ENCODE peak calls at places on chromosomes 12 and 14, in seven cellular contexts. Z is naive thymus-derived CD4-positive, alpha-beta T cell; U is dorsolateral prefrontal cortex; H is ovary; F is neuronal stem cell; S is CD8-positive, alpha-beta T cell; J is breast epithelium. I is an unnamed sample.

GRCh38 chr14:100582496-100583165 is 4.6 kb downstream of the BEGAIN start:
- DNase-seq in Z (no peak), U (no peak), H (no peak), F (no peak), S (no peak), J (no peak), I (no peak)

GRCh38 chr14:51157012-51157411 is 62.1 kb upstream of the TRIM9 start:
- DNase-seq in Z (no peak), U (no peak), H (no peak), F (no peak), S (no peak), J (no peak), I (no peak)

GRCh38 chr12:57037264-57037663 is 12.7 kb downstream of the MYO1A start:
- DNase-seq in Z (no peak), U (no peak), H (no peak), F (no peak), S (no peak), J (no peak), I (no peak)

GRCh38 chr14:89000007-89000942 is 175.8 kb downstream of the TTC8 start:
- DNase-seq in Z (no peak), U (peak), H (no peak), F (no peak), S (no peak), J (no peak), I (no peak)

GRCh38 chr12:112020947-112021457 is 7.8 kb downstream of the ERP29 start:
- DNase-seq in Z (no peak), U (no peak), H (no peak), F (no peak), S (no peak), J (no peak), I (no peak)

GRCh38 chr12:98653866-98654493 is 8.9 kb downstream of the APAF1 start:
- DNase-seq in Z (peak), U (no peak), H (no peak), F (peak), S (no peak), J (no peak), I (no peak)

GRCh38 chr12:15602051-15602672 is 187.0 kb downstream of the EPS8 start:
- DNase-seq in Z (no peak), U (no peak), H (no peak), F (no peak), S (no peak), J (no peak), I (no peak)

GRCh38 chr14:54447231-54447692 is 6.1 kb upstream of the CNIH1 start:
- DNase-seq in Z (no peak), U (no peak), H (no peak), F (no peak), S (no peak), J (no peak), I (no peak)

GRCh38 chr14:64119535-64119934 is 174.6 kb downstream of the ESR2 start:
- DNase-seq in Z (no peak), U (no peak), H (no peak), F (no peak), S (no peak), J (no peak), I (no peak)

GRCh38 chr12:83979785-83980184 is 932.8 kb downstream of the SLC6A15 start:
- DNase-seq in Z (no peak), U (no peak), H (no peak), F (no peak), S (no peak), J (no peak), I (no peak)

GRCh38 chr12:8905546-8905945 is 8.8 kb upstream of the PHC1 start:
- DNase-seq in Z (no peak), U (no peak), H (no peak), F (no peak), S (no peak), J (no peak), I (no peak)

GRCh38 chr12:34394211-34395055 is 372.1 kb downstream of the ALG10 start:
- DNase-seq in Z (peak), U (no peak), H (peak), F (no peak), S (no peak), J (peak), I (no peak)

GRCh38 chr14:75711796-75712211 is 50.8 kb downstream of the TTLL5 start:
- DNase-seq in Z (no peak), U (peak), H (peak), F (peak), S (no peak), J (peak), I (peak)

GRCh38 chr12:50647479-50647878 is 116.4 kb upstream of the ATF1 start:
- DNase-seq in Z (no peak), U (no peak), H (no peak), F (no peak), S (no peak), J (no peak), I (no peak)

GRCh38 chr12:125287155-125287847 is 222.1 kb downstream of the AACS start:
- DNase-seq in Z (no peak), U (no peak), H (no peak), F (no peak), S (no peak), J (no peak), I (no peak)

GRCh38 chr14:35849122-35849521 is 23.0 kb downstream of the BRMS1L start:
- DNase-seq in Z (no peak), U (no peak), H (no peak), F (no peak), S (no peak), J (no peak), I (no peak)

GRCh38 chr12:113268136-113268535 is 46.9 kb downstream of the TPCN1 start:
- DNase-seq in Z (no peak), U (no peak), H (no peak), F (no peak), S (no peak), J (no peak), I (no peak)
- H3K27ac ChIP-seq in Z (no peak), U (no peak), H (no peak), F (no peak), S (no peak), J (no peak), I (no peak)

DNA sequence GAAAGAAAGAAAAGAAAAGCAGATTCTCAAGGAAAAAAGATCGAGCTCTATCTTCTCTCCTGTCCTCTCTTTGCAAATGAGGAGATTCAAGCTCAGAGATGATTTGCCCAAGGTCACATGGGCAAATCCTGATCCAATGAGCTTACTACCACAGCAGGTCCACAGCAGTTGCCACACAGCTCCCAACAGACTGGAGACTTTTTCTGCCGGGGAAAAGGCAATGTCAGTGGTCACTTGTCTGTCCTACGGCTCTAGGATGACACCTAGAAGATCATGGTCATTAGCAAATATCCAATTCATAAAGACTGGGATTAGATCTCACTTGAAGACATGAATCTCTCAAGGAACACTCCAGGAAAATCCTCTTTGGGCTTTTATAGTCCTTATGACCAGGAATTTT is 58.8 kb downstream of the TTC7B start:
- DNase-seq in Z (no peak), U (peak), H (no peak), F (no peak), S (no peak), J (no peak), I (peak)
- H3K27ac ChIP-seq in Z (peak), U (peak), H (peak), F (no peak), S (no peak), J (peak), I (peak)

GRCh38 chr14:67533754-67534085 is 630 bp downstream of the PLEKHH1 start:
- DNase-seq in Z (no peak), U (no peak), H (no peak), F (no peak), S (no peak), J (no peak), I (no peak)

GRCh38 chr14:67529947-67530935 is 2.8 kb upstream of the PLEKHH1 start:
- DNase-seq in Z (no peak), U (no peak), H (no peak), F (no peak), S (no peak), J (no peak), I (no peak)

GRCh38 chr14:67532606-67532997 is 488 bp upstream of the PLEKHH1 start:
- DNase-seq in Z (no peak), U (no peak), H (no peak), F (no peak), S (no peak), J (no peak), I (no peak)

GRCh38 chr14:67536087-67536486 is 3.0 kb downstream of the PLEKHH1 start:
- DNase-seq in Z (no peak), U (no peak), H (no peak), F (no peak), S (no peak), J (no peak), I (no peak)

GRCh38 chr14:67532998-67533753 is at the start of gene PLEKHH1:
- DNase-seq in Z (peak), U (peak), H (peak), F (peak), S (no peak), J (peak), I (peak)
- H3K27ac ChIP-seq in Z (no peak), U (peak), H (no peak), F (no peak), S (no peak), J (peak), I (peak)

GRCh38 chr12:105468464-105468863 is 138.0 kb downstream of the C12orf75 start:
- DNase-seq in Z (no peak), U (no peak), H (no peak), F (no peak), S (no peak), J (no peak), I (no peak)
- H3K27ac ChIP-seq in Z (no peak), U (no peak), H (no peak), F (no peak), S (no peak), J (no peak), I (no peak)

DNA sequence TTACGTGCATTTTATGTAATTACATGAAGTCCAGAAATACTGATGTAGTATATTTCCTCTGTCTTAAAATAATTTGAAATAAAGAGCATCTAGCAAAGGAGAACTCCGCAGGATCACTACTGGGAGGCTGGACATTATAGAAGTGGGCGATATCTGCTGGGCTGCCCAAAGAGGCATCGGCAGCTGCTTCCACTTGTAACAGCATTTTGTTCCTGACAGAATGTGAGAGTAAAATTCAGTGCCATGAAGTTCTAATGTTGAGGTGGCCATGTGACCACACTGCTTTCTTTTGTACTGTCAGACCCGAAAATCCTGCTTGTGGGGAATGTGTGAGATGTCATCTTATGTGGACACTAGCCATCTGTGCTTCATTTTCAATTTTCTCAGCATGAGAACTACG is 151.8 kb downstream of the ACSS3 start:
- DNase-seq in Z (no peak), U (no peak), H (no peak), F (no peak), S (no peak), J (no peak), I (no peak)
- H3K27ac ChIP-seq in Z (no peak), U (no peak), H (no peak), F (no peak), S (no peak), J (no peak), I (no peak)

GRCh38 chr14:65261946-65262345 is 150.6 kb upstream of the FUT8 start:
- DNase-seq in Z (no peak), U (no peak), H (no peak), F (no peak), S (no peak), J (no peak), I (no peak)

GRCh38 chr14:65263161-65263788 is 149.3 kb upstream of the FUT8 start:
- DNase-seq in Z (no peak), U (no peak), H (no peak), F (no peak), S (no peak), J (no peak), I (no peak)

GRCh38 chr14:65269732-65270131 is 142.8 kb upstream of the FUT8 start:
- DNase-seq in Z (no peak), U (no peak), H (no peak), F (no peak), S (no peak), J (no peak), I (no peak)

GRCh38 chr14:65268594-65268993 is 143.9 kb upstream of the FUT8 start:
- DNase-seq in Z (no peak), U (no peak), H (no peak), F (no peak), S (no peak), J (no peak), I (no peak)

DNA sequence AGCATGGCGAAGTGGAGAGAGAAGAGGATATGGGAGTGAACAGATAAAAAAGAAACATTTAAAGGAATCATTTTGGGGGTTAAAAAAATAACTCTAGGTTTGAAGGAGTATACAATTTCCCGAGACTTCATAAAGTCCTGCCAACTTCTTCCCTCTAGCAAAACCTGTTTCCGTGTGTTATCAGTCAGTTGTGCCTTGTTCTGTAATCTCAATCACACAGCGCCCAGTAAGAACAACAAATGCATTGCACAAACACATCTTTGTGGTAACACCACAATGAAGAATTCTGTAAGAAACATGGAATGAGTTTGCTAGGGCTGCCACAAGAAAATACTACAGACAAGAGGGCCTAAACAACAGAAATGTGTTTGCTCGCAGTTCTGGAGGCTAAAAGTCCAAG is 144.7 kb upstream of the FUT8 start:
- DNase-seq in Z (no peak), U (no peak), H (no peak), F (no peak), S (no peak), J (no peak), I (no peak)
- H3K27ac ChIP-seq in Z (no peak), U (no peak), H (no peak), F (no peak), S (no peak), J (no peak), I (peak)

GRCh38 chr12:12396727-12397126 is 39.8 kb downstream of the BORCS5 start:
- DNase-seq in Z (no peak), U (no peak), H (no peak), F (no peak), S (no peak), J (no peak), I (no peak)
- H3K27ac ChIP-seq in Z (peak), U (no peak), H (no peak), F (no peak), S (no peak), J (peak), I (peak)